ENCODE peak calls at places on chromosomes 12 and 14, in eight cellular contexts. D, M, Q, B, I, O, C and S are unnamed samples.

GRCh38 chr12:740921-741320 is 11.5 kb upstream of the WNK1 start:
- DNase-seq in D (no peak), M (no peak), C (no peak), I (no peak), Q (no peak), O (no peak), B (no peak), S (no peak)

GRCh38 chr12:112937741-112938719 is at the start of gene OAS3:
- DNase-seq in C (peak; percentile 68), D (no peak), M (peak; percentile 72), B (peak; percentile 87), O (peak; percentile 49), I (peak; percentile 64), Q (peak; percentile 79), S (peak; percentile 87)

GRCh38 chr12:87363497-87364084 is 665.6 kb downstream of the C12orf50 start:
- DNase-seq in Q (no peak), M (no peak), O (no peak), C (no peak), D (no peak), B (peak; percentile 16), I (no peak), S (no peak)

GRCh38 chr12:32003654-32004053 is 44.4 kb downstream of the RESF1 start:
- DNase-seq in I (no peak), O (no peak), M (no peak), D (no peak), Q (no peak), B (no peak), C (no peak), S (no peak)

GRCh38 chr12:124374567-124374966 is 79.7 kb downstream of the RFLNA start:
- DNase-seq in B (no peak), I (no peak), C (no peak), O (no peak), D (no peak), Q (no peak), M (no peak), S (no peak)

GRCh38 chr12:46664771-46665287 is 161.0 kb downstream of the SLC38A4 start:
- DNase-seq in M (no peak), O (no peak), B (peak; percentile 96), D (no peak), C (peak; percentile 26), Q (peak; percentile 92), I (peak; percentile 92), S (peak; percentile 50)

GRCh38 chr12:132488127-132489077 is 1.5 kb upstream of the FBRSL1 start:
- DNase-seq in D (no peak), I (no peak), M (no peak), O (peak; percentile 28), C (no peak), B (no peak), Q (no peak), S (no peak)

GRCh38 chr12:9736931-9737705 is 4.2 kb upstream of the CLECL1 start:
- DNase-seq in C (no peak), O (no peak), D (no peak), Q (no peak), B (no peak), I (no peak), M (no peak), S (no peak)

GRCh38 chr14:76780058-76780345 is 18.7 kb downstream of the VASH1 start:
- DNase-seq in B (no peak), O (no peak), I (no peak), C (no peak), Q (no peak), M (no peak), D (no peak), S (no peak)

GRCh38 chr14:104296388-104297312 is 158.3 kb downstream of the KIF26A start:
- DNase-seq in C (no peak), Q (no peak), B (no peak), O (no peak), I (no peak), M (no peak), D (no peak), S (no peak)

GRCh38 chr14:102200690-102201368 is 61.1 kb downstream of the WDR20 start:
- DNase-seq in B (no peak), M (no peak), Q (no peak), D (no peak), O (no peak), I (no peak), C (no peak), S (no peak)

GRCh38 chr14:80105488-80105994 is 105.8 kb downstream of the DIO2 start:
- DNase-seq in Q (no peak), M (no peak), B (no peak), C (no peak), D (no peak), I (no peak), O (no peak), S (no peak)

GRCh38 chr14:80108430-80108829 is 102.9 kb downstream of the DIO2 start:
- DNase-seq in M (no peak), D (no peak), I (no peak), Q (no peak), B (no peak), O (no peak), C (no peak), S (no peak)

GRCh38 chr14:80110721-80111120 is 100.6 kb downstream of the DIO2 start:
- DNase-seq in Q (no peak), I (no peak), M (no peak), C (no peak), O (no peak), B (no peak), D (no peak), S (no peak)

GRCh38 chr14:80109055-80109454 is 102.2 kb downstream of the DIO2 start:
- DNase-seq in C (no peak), M (no peak), D (no peak), O (no peak), Q (no peak), B (no peak), I (no peak), S (peak; percentile 23)
- TF ChIP-seq EZH2 in C (no peak), M (no peak), D (no peak), O (no peak), Q (no peak), B (no peak), I (no peak), S (no peak)

GRCh38 chr12:27034607-27035293 is 12.4 kb downstream of the MED21 start:
- DNase-seq in M (no peak), C (no peak), I (no peak), D (no peak), Q (no peak), B (no peak), O (no peak), S (no peak)

GRCh38 chr12:27031531-27031930 is 9.2 kb downstream of the MED21 start:
- DNase-seq in C (no peak), O (no peak), I (peak; percentile 48), M (no peak), D (no peak), Q (no peak), B (no peak), S (no peak)

DNA sequence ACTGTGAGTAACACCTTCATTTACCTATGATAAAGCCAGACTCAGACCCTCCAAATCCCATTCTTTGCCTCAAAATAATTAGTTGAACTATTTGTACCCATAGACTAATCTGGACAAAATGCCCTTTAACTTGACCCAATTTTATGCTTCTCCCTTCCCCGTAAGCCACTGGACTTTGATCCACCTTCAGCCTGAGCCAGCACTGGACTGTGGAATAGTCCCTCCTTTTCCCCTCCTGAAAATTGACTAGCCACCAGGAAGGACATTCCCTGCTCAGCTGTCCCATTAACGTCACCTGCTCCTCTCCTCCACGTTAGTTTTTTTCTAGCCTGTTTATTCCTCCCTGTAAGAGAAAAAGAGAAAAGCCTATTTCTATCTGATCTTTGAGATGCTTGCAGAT is 10.3 kb downstream of the MED21 start:
- DNase-seq in O (no peak), M (no peak), B (no peak), I (no peak), Q (no peak), C (no peak), D (no peak), S (no peak)
- H3K36me3 ChIP-seq in O (peaks cover 20% of the 10 kb centered on the region), M (peaks cover 38% of the 10 kb centered on the region), B (peaks cover 49% of the 10 kb centered on the region), I (peaks cover 5% of the 10 kb centered on the region), Q (peaks cover 45% of the 10 kb centered on the region), C (peaks cover 30% of the 10 kb centered on the region), D (peaks cover 8% of the 10 kb centered on the region), S (no peaks in the 10 kb centered on the region)

DNA sequence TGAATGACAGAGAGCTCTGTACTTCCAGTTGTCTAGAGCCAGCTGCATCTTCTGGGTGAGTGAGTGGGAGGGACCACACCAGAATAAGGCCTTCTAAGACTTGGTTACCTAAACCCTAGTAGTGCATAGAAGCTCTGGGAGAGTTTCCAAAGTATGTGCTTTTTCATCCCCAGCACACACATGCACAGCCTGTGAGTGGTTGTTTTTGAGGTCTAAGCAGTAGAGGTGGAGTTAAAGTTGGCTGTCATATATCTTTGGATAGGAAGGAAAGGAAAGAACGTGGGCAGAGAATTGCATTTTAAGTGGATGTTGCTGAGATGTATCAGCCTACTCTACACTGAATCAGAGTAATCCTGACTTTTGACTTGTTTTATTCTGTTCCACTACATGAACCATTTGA is 51.7 kb upstream of the PRICKLE1 start:
- DNase-seq in O (no peak), M (no peak), B (no peak), C (no peak), D (no peak), I (peak; percentile 78), Q (no peak), S (peak; percentile 9)
- H3K4me2 ChIP-seq in O (no peak overlapping the region), M (no peak overlapping the region), B (no peak overlapping the region), C (no peak overlapping the region), D (no peak overlapping the region), I (no peak overlapping the region), Q (no peak overlapping the region), S (no peak overlapping the region)

DNA sequence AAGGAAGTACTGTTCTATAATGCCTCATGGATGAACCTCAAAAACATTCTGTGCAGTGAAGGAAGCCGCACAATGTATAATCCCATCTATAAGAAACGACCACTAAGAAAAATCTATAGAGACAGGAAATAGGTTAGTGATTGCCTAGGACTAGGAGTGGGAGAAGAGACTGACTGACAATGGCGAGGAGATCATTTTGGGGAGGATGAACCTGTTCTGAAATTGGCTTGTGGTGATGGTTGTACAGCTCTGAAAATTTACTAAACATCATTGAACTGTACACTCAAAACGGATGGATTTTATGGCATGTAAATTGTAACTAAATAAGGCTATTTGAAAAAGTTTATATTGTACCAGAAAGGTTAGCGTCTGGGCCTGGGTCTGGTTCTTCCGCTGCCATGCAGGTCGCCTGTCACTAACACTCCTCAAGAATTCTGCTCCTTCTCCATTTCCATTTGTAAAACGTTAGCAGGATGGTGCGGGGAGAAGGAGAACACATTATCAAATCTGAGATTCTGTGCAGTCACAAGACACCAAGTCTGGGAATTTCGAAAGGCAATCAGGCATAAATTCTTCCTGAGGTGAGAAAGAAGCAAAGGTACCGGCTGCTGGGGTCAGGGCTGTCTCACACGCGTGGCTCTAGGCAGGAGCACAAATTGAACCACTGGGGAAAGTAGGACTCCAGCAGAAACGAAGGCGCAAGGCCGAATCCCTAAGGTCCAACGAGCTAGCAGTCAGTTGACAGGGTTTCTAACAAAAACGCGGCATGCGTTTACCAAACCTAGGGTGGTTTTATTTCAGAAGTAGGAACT is 845 bp upstream of the COCH start:
- DNase-seq in C (no peak), Q (no peak), O (no peak), D (no peak), M (no peak), I (no peak), B (no peak), S (no peak)
- TF ChIP-seq EZH2 in C (no peak), Q (no peak), O (no peak), D (no peak), M (peak; percentile 39), I (peak; percentile 50), B (no peak), S (no peak)